ENCODE peak calls at places on chromosomes 7 and 10, in nine cellular contexts. H, Y, T, L, M, O, P, D and G are unnamed samples.

GRCh38 chr10:79127151-79127961 is 58.6 kb downstream of the ZMIZ1 start:
- DNase-seq in H (peak; percentile 90), Y (no peak), T (peak; percentile 90), L (peak; percentile 95), M (peak; percentile 98), O (peak; percentile 70), P (no peak), D (peak; percentile 76), G (peak; percentile 91)

GRCh38 chr10:124741281-124741921 is 2.8 kb downstream of the FAM53B start:
- DNase-seq in H (peak; percentile 83), Y (no peak), T (peak; percentile 92), L (peak; percentile 42), M (peak; percentile 81), O (peak; percentile 80), P (peak; percentile 61), D (peak; percentile 87), G (peak; percentile 82)

GRCh38 chr10:97497572-97498075 is 598 bp downstream of the MMS19 start:
- DNase-seq in H (peak; percentile 79), Y (peak; percentile 65), T (peak; percentile 94), L (peak; percentile 59), M (peak; percentile 84), O (peak; percentile 86), P (peak; percentile 89), D (peak; percentile 82), G (peak; percentile 77)

GRCh38 chr7:148856035-148856881 is 27.8 kb downstream of the EZH2 start:
- DNase-seq in H (peak; percentile 47), Y (no peak), T (no peak), L (peak; percentile 53), M (no peak), O (peak; percentile 73), P (no peak), D (no peak), G (peak; percentile 38)

GRCh38 chr7:11170160-11170559 is 196.5 kb downstream of the PHF14 start:
- DNase-seq in H (no peak), Y (no peak), T (no peak), L (no peak), M (no peak), O (no peak), P (no peak), D (no peak), G (no peak)

GRCh38 chr7:51046103-51046466 is 263.4 kb upstream of the GRB10 start:
- DNase-seq in H (no peak), Y (no peak), T (no peak), L (peak; percentile 84), M (no peak), O (no peak), P (no peak), D (no peak), G (no peak)

GRCh38 chr10:20891338-20891714 is 5.8 kb downstream of the NEBL start:
- DNase-seq in H (peak; percentile 81), Y (no peak), T (no peak), L (peak; percentile 72), M (no peak), O (peak; percentile 8), P (no peak), D (no peak), G (no peak)

GRCh38 chr10:79241990-79242619 is 105.2 kb upstream of the PPIF start:
- DNase-seq in H (peak; percentile 43), Y (no peak), T (peak; percentile 88), L (no peak), M (peak; percentile 82), O (peak; percentile 63), P (peak; percentile 85), D (peak; percentile 81), G (peak; percentile 64)

GRCh38 chr7:19610194-19610943 is 98.5 kb downstream of the POLR1F start:
- DNase-seq in H (no peak), Y (no peak), T (no peak), L (no peak), M (no peak), O (no peak), P (no peak), D (no peak), G (no peak)

GRCh38 chr7:121337398-121337797 is 8.6 kb downstream of the WNT16 start:
- DNase-seq in H (peak; percentile 44), Y (no peak), T (no peak), L (no peak), M (no peak), O (peak; percentile 50), P (no peak), D (no peak), G (no peak)

GRCh38 chr7:106609416-106609815 is 51.5 kb downstream of the CCDC71L start:
- DNase-seq in H (peak; percentile 93), Y (no peak), T (no peak), L (no peak), M (no peak), O (peak; percentile 61), P (no peak), D (no peak), G (no peak)

GRCh38 chr10:91590904-91591791 is 41.7 kb downstream of the PPP1R3C start:
- DNase-seq in H (peak; percentile 72), Y (no peak), T (peak; percentile 78), L (no peak), M (no peak), O (peak; percentile 42), P (no peak), D (peak; percentile 59), G (no peak)

GRCh38 chr10:121007264-121007663 is 156.1 kb downstream of the WDR11 start:
- DNase-seq in H (no peak), Y (no peak), T (no peak), L (no peak), M (no peak), O (peak; percentile 53), P (no peak), D (no peak), G (peak; percentile 50)

GRCh38 chr10:48608279-48608681 is 3.4 kb upstream of the ARHGAP22 start:
- DNase-seq in H (peak; percentile 49), Y (peak; percentile 30), T (no peak), L (no peak), M (no peak), O (peak; percentile 68), P (no peak), D (no peak), G (peak; percentile 29)

GRCh38 chr10:17225823-17226222 is 2.2 kb upstream of the VIM start:
- DNase-seq in H (no peak), Y (no peak), T (no peak), L (no peak), M (no peak), O (no peak), P (no peak), D (no peak), G (no peak)

GRCh38 chr10:17227367-17228080 is 517 bp upstream of the VIM start:
- DNase-seq in H (peak; percentile 47), Y (no peak), T (no peak), L (no peak), M (no peak), O (no peak), P (peak; percentile 52), D (no peak), G (no peak)

GRCh38 chr10:17228081-17229015 is at the start of gene VIM:
- DNase-seq in H (peak; percentile 96), Y (peak; percentile 74), T (peak; percentile 98), L (peak; percentile 60), M (peak; percentile 79), O (peak; percentile 93), P (peak; percentile 89), D (peak; percentile 88), G (peak; percentile 90)

GRCh38 chr10:17229016-17229716 is 1.1 kb downstream of the VIM start:
- DNase-seq in H (peak; percentile 94), Y (no peak), T (peak; percentile 97), L (no peak), M (peak; percentile 86), O (peak; percentile 58), P (peak; percentile 84), D (peak; percentile 91), G (peak; percentile 88)

DNA sequence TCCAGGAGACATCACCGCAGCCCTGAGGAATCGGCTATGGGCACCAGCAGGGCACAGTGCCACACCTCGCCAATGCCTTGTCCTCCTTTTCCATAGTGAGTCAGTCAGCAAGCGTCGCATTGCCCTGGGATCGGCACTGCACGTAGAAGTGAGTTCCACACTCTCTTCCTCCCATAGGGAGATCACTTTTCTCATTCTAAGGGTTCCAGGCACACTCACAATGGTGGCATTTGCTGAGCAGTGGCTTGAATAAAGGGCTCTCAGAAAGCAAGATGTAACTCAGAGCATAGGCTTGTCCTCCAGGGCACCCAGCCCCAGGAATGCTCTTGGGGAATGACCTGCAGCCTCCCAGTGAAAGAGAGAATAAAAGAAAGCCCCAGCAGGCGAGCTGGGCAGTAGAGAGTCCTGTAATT is 1.1 kb upstream of the VIM start:
- DNase-seq in H (no peak), Y (no peak), T (peak; percentile 64), L (no peak), M (no peak), O (no peak), P (no peak), D (no peak), G (no peak)
- H3K4me3 ChIP-seq in H (peak overlapping the region; percentile 98), Y (no peak overlapping the region), T (peak overlapping the region; percentile 70), L (no peak overlapping the region), M (no peak overlapping the region), O (no peak overlapping the region), P (no peak overlapping the region), D (peak overlapping the region; percentile 90), G (no peak overlapping the region)

GRCh38 chr7:130794619-130794922 is 60.6 kb upstream of the KLF14 start:
- DNase-seq in H (no peak), Y (no peak), T (no peak), L (no peak), M (no peak), O (no peak), P (no peak), D (no peak), G (no peak)
- H3K4me3 ChIP-seq in H (no peak overlapping the region), Y (no peak overlapping the region), T (no peak overlapping the region), L (no peak overlapping the region), M (no peak overlapping the region), O (peak overlapping the region; percentile 3), P (no peak overlapping the region), D (no peak overlapping the region), G (no peak overlapping the region)

DNA sequence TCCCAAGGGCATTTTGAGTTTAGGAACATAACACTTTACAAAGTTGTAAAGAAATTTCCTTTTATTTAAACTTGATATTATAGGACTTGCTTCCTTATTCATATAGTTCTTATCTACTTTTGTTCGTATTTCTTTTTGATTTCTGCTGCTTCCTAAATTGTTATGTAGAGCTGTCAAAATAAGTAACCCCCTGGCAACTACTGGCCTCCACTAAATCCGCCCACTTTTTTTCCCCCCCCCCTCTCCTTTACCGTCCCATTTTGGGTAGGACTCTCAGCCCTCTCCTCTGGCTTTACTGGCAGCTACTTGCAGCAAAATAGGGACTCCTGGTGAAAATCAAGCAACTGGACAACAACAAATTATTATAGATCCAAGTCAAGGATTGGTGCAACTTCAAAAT is 1.1 kb downstream of the SP4 start:
- DNase-seq in H (no peak), Y (no peak), T (no peak), L (no peak), M (no peak), O (no peak), P (no peak), D (no peak), G (no peak)
- H3K4me3 ChIP-seq in H (peak overlapping the region; percentile 67), Y (peak overlapping the region; percentile 81), T (peak overlapping the region; percentile 91), L (peak overlapping the region; percentile 83), M (no peak overlapping the region), O (peak overlapping the region; percentile 62), P (peak overlapping the region; percentile 73), D (peak overlapping the region; percentile 93), G (no peak overlapping the region)

DNA sequence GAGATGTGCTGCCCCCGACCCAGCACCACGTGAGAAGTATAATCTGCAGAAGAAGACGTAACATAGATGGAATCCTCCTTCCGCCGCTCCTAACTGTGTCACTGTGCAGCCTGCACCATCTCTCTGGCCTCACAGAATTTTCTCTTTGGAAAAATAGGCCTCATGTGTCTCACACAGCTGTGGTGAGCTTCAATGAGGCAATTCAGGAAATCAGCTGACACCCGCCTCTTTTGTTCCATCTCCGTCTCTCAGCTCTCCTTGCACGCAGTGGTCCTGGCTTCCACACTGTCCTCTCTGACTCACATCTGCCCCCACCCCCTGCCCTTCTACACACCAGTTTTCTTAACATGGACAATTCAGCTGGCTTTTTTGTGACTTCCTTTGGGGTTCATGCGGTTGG is 7.2 kb downstream of the C10orf90 start:
- DNase-seq in H (peak; percentile 67), Y (no peak), T (peak; percentile 84), L (no peak), M (no peak), O (no peak), P (no peak), D (peak; percentile 54), G (no peak)
- H3K4me3 ChIP-seq in H (no peak overlapping the region), Y (no peak overlapping the region), T (no peak overlapping the region), L (no peak overlapping the region), M (no peak overlapping the region), O (no peak overlapping the region), P (no peak overlapping the region), D (no peak overlapping the region), G (no peak overlapping the region)